ENCODE peak calls at places on chromosomes 2 and 18, in six cellular contexts. D is heart left ventricle, N is HCT116, I is adrenal gland, X is thyroid gland, C is breast epithelium. O is an unnamed sample.

GRCh38 chr2:170895023-170895759 is 33.9 kb upstream of the GORASP2 start:
- DNase-seq in D (no peak), N (no peak), I (peak), X (no peak), C (no peak), O (no peak)

GRCh38 chr2:133789743-133790142 is 221.5 kb upstream of the NCKAP5 start:
- DNase-seq in D (no peak), N (no peak), I (no peak), X (no peak), C (no peak), O (no peak)

GRCh38 chr18:56741685-56742084 is 90.5 kb downstream of the WDR7 start:
- DNase-seq in D (no peak), N (no peak), I (no peak), X (no peak), C (no peak), O (no peak)

GRCh38 chr2:194166818-194167217 is 1490.2 kb upstream of the SLC39A10 start:
- DNase-seq in D (no peak), N (peak), I (no peak), X (no peak), C (no peak), O (no peak)

GRCh38 chr18:21313576-21313975 is 71.5 kb downstream of the GREB1L start:
- DNase-seq in D (no peak), N (no peak), I (no peak), X (no peak), C (no peak), O (no peak)

GRCh38 chr2:168652997-168653906 is 149.2 kb upstream of the NOSTRIN start:
- DNase-seq in D (no peak), N (no peak), I (no peak), X (no peak), C (no peak), O (no peak)

GRCh38 chr2:16429431-16429830 is 236.2 kb downstream of the CYRIA start:
- DNase-seq in D (no peak), N (no peak), I (no peak), X (no peak), C (no peak), O (no peak)

GRCh38 chr2:166700079-166700478 is 188.2 kb upstream of the XIRP2 start:
- DNase-seq in D (no peak), N (no peak), I (no peak), X (no peak), C (no peak), O (no peak)

GRCh38 chr2:46325178-46325928 is 28.1 kb downstream of the EPAS1 start:
- DNase-seq in D (no peak), N (no peak), I (no peak), X (no peak), C (no peak), O (no peak)

GRCh38 chr2:166439078-166439477 is 55.0 kb downstream of the SCN7A start:
- DNase-seq in D (no peak), N (no peak), I (no peak), X (no peak), C (no peak), O (no peak)

GRCh38 chr18:12076424-12077140 is 17.1 kb upstream of the ANKRD62 start:
- DNase-seq in D (peak), N (no peak), I (no peak), X (peak), C (no peak), O (no peak)
- TF ChIP-seq POLR2A in D (no peak), N (peak), I (no peak), X (no peak), C (no peak), O (no peak)

GRCh38 chr2:60861736-60862135 is 19.6 kb upstream of the REL start:
- DNase-seq in D (no peak), N (no peak), I (no peak), X (no peak), C (no peak), O (no peak)
- H3K4me3 ChIP-seq in D (no peak), N (no peak), I (no peak), X (no peak), C (no peak), O (no peak)

GRCh38 chr2:54557601-54558187 is 101.6 kb downstream of the SPTBN1 start:
- DNase-seq in D (peak), N (peak), I (peak), X (peak), C (peak), O (no peak)
- TF ChIP-seq POLR2A in D (no peak), N (peak), I (no peak), X (no peak), C (no peak), O (no peak)

GRCh38 chr18:58847383-58848071 is 17.1 kb upstream of the ZNF532 start:
- DNase-seq in D (peak), N (no peak), I (peak), X (no peak), C (no peak), O (no peak)
- H3K4me3 ChIP-seq in D (peak), N (no peak), I (peak), X (no peak), C (peak), O (no peak)